ENCODE peak calls at places on chromosome 17, in eight cellular contexts. K is GM23248, E is neural progenitor cell, M is A549, N is SK-N-SH, U is IMR-90, H is GM12878, Z is mesenchymal stem cell. W is an unnamed sample.

GRCh38 chr17:36117505-36118382 is 14.1 kb downstream of the CCL4 start:
- DNase-seq in Z (no peak), M (no peak), N (no peak), H (no peak), E (peak), K (no peak), U (no peak), W (no peak)

GRCh38 chr17:81057079-81057730 is 22.3 kb downstream of the BAIAP2 start:
- DNase-seq in E (peak), N (peak), M (peak), H (no peak), U (no peak), Z (peak), K (peak), W (peak)

GRCh38 chr17:45841883-45842525 is 2.7 kb upstream of the SPPL2C start:
- DNase-seq in K (no peak), N (no peak), E (no peak), H (no peak), Z (no peak), U (no peak), M (no peak), W (no peak)

GRCh38 chr17:64786337-64786736 is 124.2 kb upstream of the SMURF2 start:
- DNase-seq in U (no peak), E (no peak), K (no peak), Z (no peak), N (no peak), H (no peak), M (no peak), W (no peak)

GRCh38 chr17:82664701-82665182 is 16.5 kb upstream of the WDR45B start:
- DNase-seq in Z (no peak), N (peak), K (no peak), M (no peak), U (no peak), H (no peak), E (peak), W (no peak)

GRCh38 chr17:4465786-4466185 is 32.0 kb downstream of the SPNS3 start:
- DNase-seq in Z (no peak), M (no peak), H (no peak), N (no peak), E (no peak), U (no peak), K (no peak), W (no peak)

GRCh38 chr17:70855401-70856054 is 686.2 kb downstream of the KCNJ2 start:
- DNase-seq in K (peak), M (no peak), U (peak), N (no peak), H (no peak), Z (peak), E (no peak), W (no peak)

GRCh38 chr17:73103661-73104335 is 11.3 kb upstream of the SLC39A11 start:
- DNase-seq in H (no peak), K (no peak), E (no peak), M (no peak), Z (no peak), N (no peak), U (no peak), W (no peak)

GRCh38 chr17:7611635-7612293 is 2.9 kb downstream of the FXR2 start:
- DNase-seq in M (no peak), U (no peak), E (no peak), N (no peak), K (no peak), H (no peak), Z (no peak), W (no peak)

GRCh38 chr17:62892870-62893338 is 73.1 kb upstream of the TANC2 start:
- DNase-seq in M (peak), U (peak), H (no peak), N (no peak), K (peak), Z (peak), E (no peak), W (peak)

GRCh38 chr17:79943354-79944241 is 92.1 kb downstream of the TBC1D16 start:
- DNase-seq in U (no peak), H (no peak), E (no peak), N (no peak), Z (no peak), K (no peak), M (no peak), W (no peak)

GRCh38 chr17:59167571-59168001 is 12.0 kb downstream of the PRR11 start:
- DNase-seq in M (no peak), E (no peak), Z (peak), H (no peak), K (no peak), N (no peak), U (peak), W (no peak)

GRCh38 chr17:58330997-58331814 is 2.6 kb upstream of the TSPOAP1 start:
- DNase-seq in N (peak), Z (no peak), U (no peak), E (no peak), K (no peak), H (no peak), M (no peak), W (no peak)

GRCh38 chr17:67052720-67053437 is 8.5 kb downstream of the CACNG1 start:
- DNase-seq in H (no peak), Z (no peak), E (no peak), U (no peak), M (no peak), K (no peak), N (no peak), W (no peak)

GRCh38 chr17:38982858-38983746 is 15.9 kb upstream of the FBXO47 start:
- DNase-seq in M (peak), U (peak), E (peak), H (peak), Z (peak), N (peak), K (peak), W (peak)

GRCh38 chr17:81984773-81985410 is 7.5 kb downstream of the ASPSCR1 start:
- DNase-seq in U (no peak), Z (no peak), N (no peak), K (no peak), M (no peak), E (no peak), H (no peak), W (no peak)

GRCh38 chr17:7932483-7932891 is 481 bp downstream of the CNTROB start:
- DNase-seq in E (peak), H (no peak), K (peak), Z (peak), M (peak), N (peak), U (peak), W (peak)

GRCh38 chr17:47087093-47087492 is 102.0 kb downstream of the CDC27 start:
- DNase-seq in E (no peak), U (no peak), M (no peak), K (no peak), Z (no peak), N (no peak), H (no peak), W (no peak)
- H3K4me2 ChIP-seq in E (no peak), U (no peak), M (no peak), K (no peak), Z (no peak), N (no peak), H (no peak), W (no peak)

GRCh38 chr17:30345527-30346075 is 11.7 kb upstream of the TMIGD1 start:
- DNase-seq in N (no peak), H (no peak), E (no peak), Z (no peak), K (no peak), U (no peak), M (no peak), W (peak)

GRCh38 chr17:30343741-30344140 is 9.9 kb upstream of the TMIGD1 start:
- DNase-seq in H (no peak), Z (no peak), N (no peak), U (no peak), M (no peak), E (no peak), K (no peak), W (no peak)

GRCh38 chr17:30345089-30345433 is 11.2 kb upstream of the TMIGD1 start:
- DNase-seq in U (no peak), K (no peak), H (no peak), N (no peak), M (no peak), E (no peak), Z (no peak), W (no peak)

GRCh38 chr17:30346211-30346831 is 12.5 kb upstream of the TMIGD1 start:
- DNase-seq in Z (no peak), K (peak), H (no peak), U (no peak), E (no peak), N (no peak), M (no peak), W (no peak)

GRCh38 chr17:30344283-30345088 is 10.6 kb upstream of the TMIGD1 start:
- DNase-seq in H (no peak), E (no peak), Z (peak), M (no peak), N (peak), U (peak), K (peak), W (peak)
- H3K4me3 ChIP-seq in H (no peak), E (no peak), Z (no peak), M (no peak), N (no peak), U (no peak), K (no peak), W (no peak)

GRCh38 chr17:19382581-19383444 is 4.2 kb downstream of the MFAP4 start:
- DNase-seq in E (no peak), U (no peak), M (no peak), K (no peak), N (no peak), H (no peak), Z (no peak), W (no peak)

GRCh38 chr17:19386974-19387920 is at the start of gene MFAP4:
- DNase-seq in Z (peak), H (no peak), E (peak), N (peak), U (peak), K (peak), M (no peak), W (peak)

GRCh38 chr17:19383681-19384470 is 3.1 kb downstream of the MFAP4 start:
- DNase-seq in K (peak), U (peak), M (no peak), Z (no peak), E (no peak), H (no peak), N (no peak), W (no peak)

GRCh38 chr17:19386276-19386863 is 620 bp downstream of the MFAP4 start:
- DNase-seq in H (no peak), Z (peak), K (peak), U (peak), N (peak), E (peak), M (peak), W (peak)

GRCh38 chr17:19384723-19385391 is 2.1 kb downstream of the MFAP4 start:
- DNase-seq in U (peak), K (peak), N (peak), H (no peak), E (no peak), M (no peak), Z (peak), W (peak)
- H3K4me2 ChIP-seq in U (peak), K (peak), N (peak), H (no peak), E (no peak), M (no peak), Z (no peak), W (peak)

GRCh38 chr17:40486513-40487370 is 14.7 kb downstream of the TNS4 start:
- DNase-seq in U (peak), H (no peak), M (no peak), N (no peak), K (peak), Z (peak), E (no peak), W (no peak)
- H3K4me3 ChIP-seq in U (no peak), H (no peak), M (no peak), N (no peak), K (peak), Z (no peak), E (no peak), W (no peak)

GRCh38 chr17:48551601-48552452 is 6.9 kb upstream of the HOXB2 start:
- DNase-seq in U (peak), N (no peak), H (no peak), M (no peak), Z (peak), K (no peak), E (no peak), W (no peak)

GRCh38 chr17:48552453-48553189 is 7.7 kb upstream of the HOXB2 start:
- DNase-seq in H (no peak), N (no peak), K (no peak), U (peak), E (peak), M (no peak), Z (peak), W (no peak)

GRCh38 chr17:48550313-48551205 is 5.7 kb upstream of the HOXB2 start:
- DNase-seq in U (peak), N (no peak), H (no peak), Z (peak), K (no peak), M (no peak), E (peak), W (no peak)

GRCh38 chr17:48549909-48550308 is 5.0 kb upstream of the HOXB2 start:
- DNase-seq in M (no peak), Z (peak), K (no peak), H (no peak), E (no peak), N (no peak), U (peak), W (no peak)

GRCh38 chr17:48551206-48551597 is 6.3 kb upstream of the HOXB2 start:
- DNase-seq in E (no peak), U (peak), M (no peak), Z (peak), K (no peak), H (no peak), N (no peak), W (no peak)
- H3K4me2 ChIP-seq in E (no peak), U (peak), M (no peak), Z (no peak), K (no peak), H (no peak), N (no peak), W (peak)

GRCh38 chr17:50270430-50271172 is 3.7 kb upstream of the TMEM92 start:
- DNase-seq in Z (peak), E (peak), H (no peak), M (no peak), U (peak), K (peak), N (no peak), W (peak)
- H3K4me3 ChIP-seq in Z (peak), E (no peak), H (no peak), M (no peak), U (peak), K (peak), N (no peak), W (no peak)

DNA sequence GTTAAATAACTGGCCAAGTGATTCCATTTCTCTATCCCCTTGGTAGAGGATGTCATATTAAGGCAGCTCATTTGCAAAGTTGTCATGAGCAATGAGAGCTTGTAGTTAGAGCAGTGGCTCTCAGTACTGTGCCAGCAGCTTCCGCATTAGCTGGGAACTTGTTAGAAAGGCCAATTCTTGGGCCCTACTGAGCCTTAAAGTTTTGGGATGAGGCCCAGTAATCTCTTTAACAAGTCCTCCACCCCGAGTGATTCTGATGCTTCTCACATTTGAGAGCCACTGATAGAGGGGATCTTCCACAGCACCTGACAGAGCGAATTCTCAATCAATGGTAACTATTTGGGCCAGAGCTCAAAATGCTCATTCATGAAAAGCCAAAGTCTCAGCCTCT is 20.2 kb upstream of the CCL1 start:
- DNase-seq in H (no peak), N (no peak), K (no peak), M (no peak), Z (no peak), U (no peak), E (no peak), W (no peak)
- H3K4me2 ChIP-seq in H (no peak), N (no peak), K (no peak), M (no peak), Z (no peak), U (no peak), E (no peak), W (no peak)

GRCh38 chr17:28983286-28984240 is 22.3 kb downstream of the SEZ6 start:
- DNase-seq in U (peak), K (no peak), Z (no peak), H (no peak), M (no peak), N (no peak), E (no peak), W (no peak)
- H3K4me3 ChIP-seq in U (no peak), K (no peak), Z (no peak), H (no peak), M (no peak), N (no peak), E (no peak), W (no peak)